ENCODE peak calls at places on chromosomes 7 and 10, in seven cellular contexts. Q is fibroblast of the aortic adventitia, A is WERI-Rb-1, B is kidney epithelial cell, J is GM13977, V is esophagus squamous epithelium, L is endothelial cell of umbilical vein. E is an unnamed sample.

GRCh38 chr10:95628786-95629185 is 27.7 kb downstream of the ALDH18A1 start:
- DNase-seq in A (no peak), Q (no peak), V (no peak), L (no peak), B (peak; percentile 70), J (no peak), E (no peak)

GRCh38 chr7:29989257-29989995 is at the start of gene SCRN1:
- DNase-seq in B (no peak), A (peak; percentile 76), V (no peak), Q (peak; percentile 15), J (peak; percentile 89), L (peak; percentile 39), E (no peak)

GRCh38 chr7:129951076-129952011 is 1.4 kb downstream of the UBE2H start:
- DNase-seq in B (no peak), V (no peak), J (no peak), Q (peak; percentile 41), L (peak; percentile 52), A (peak; percentile 12), E (no peak)

GRCh38 chr10:128087884-128088695 is 38.1 kb downstream of the MKI67 start:
- DNase-seq in Q (no peak), V (no peak), L (no peak), A (peak; percentile 65), J (no peak), B (no peak), E (no peak)

GRCh38 chr7:130733866-130734524 is at the start of gene KLF14:
- DNase-seq in A (peak; percentile 33), B (no peak), J (peak; percentile 75), V (no peak), Q (no peak), L (no peak), E (no peak)

GRCh38 chr7:5776894-5777645 is 4.4 kb downstream of the RNF216 start:
- DNase-seq in V (no peak), J (no peak), A (no peak), B (no peak), L (no peak), Q (no peak), E (no peak)

GRCh38 chr7:132759482-132760240 is 183.4 kb upstream of the PLXNA4 start:
- DNase-seq in V (no peak), Q (no peak), L (no peak), A (no peak), B (no peak), J (no peak), E (no peak)

GRCh38 chr10:52759154-52759553 is 13.4 kb downstream of the MBL2 start:
- DNase-seq in V (no peak), B (no peak), L (no peak), Q (no peak), A (no peak), J (no peak), E (no peak)

GRCh38 chr7:116806046-116806944 is 56.1 kb upstream of the CAPZA2 start:
- DNase-seq in L (peak; percentile 91), B (no peak), J (no peak), V (no peak), Q (no peak), A (no peak), E (no peak)

GRCh38 chr7:91632948-91633519 is 247.5 kb downstream of the MTERF1 start:
- DNase-seq in Q (no peak), V (no peak), L (no peak), B (no peak), J (no peak), A (no peak), E (no peak)

GRCh38 chr10:6953131-6953834 is 373.2 kb upstream of the PRKCQ start:
- DNase-seq in B (no peak), A (no peak), L (no peak), Q (peak; percentile 2), V (no peak), J (no peak), E (no peak)

GRCh38 chr7:67902143-67902542 is 905.5 kb downstream of the TYW1 start:
- DNase-seq in L (no peak), J (no peak), B (no peak), A (no peak), V (no peak), Q (no peak), E (no peak)

GRCh38 chr10:12631787-12632562 is 282.6 kb downstream of the CAMK1D start:
- DNase-seq in B (no peak), J (no peak), V (no peak), A (no peak), Q (no peak), L (no peak), E (no peak)

GRCh38 chr7:5424689-5425506 is 1.3 kb upstream of the TNRC18 start:
- DNase-seq in Q (peak; percentile 67), A (no peak), V (no peak), J (no peak), B (no peak), L (peak; percentile 61), E (no peak)

GRCh38 chr7:82067628-82068264 is 297.9 kb upstream of the HGF start:
- DNase-seq in J (no peak), Q (no peak), L (no peak), V (no peak), B (no peak), A (no peak), E (no peak)

GRCh38 chr7:123282181-123282580 is 82.4 kb upstream of the SLC13A1 start:
- DNase-seq in J (no peak), Q (no peak), V (no peak), L (no peak), B (no peak), A (no peak), E (no peak)

GRCh38 chr10:117005454-117006055 is 568 bp upstream of the SHTN1 start:
- DNase-seq in Q (no peak), B (no peak), L (no peak), V (no peak), A (peak; percentile 64), J (peak; percentile 36), E (no peak)

GRCh38 chr10:132538031-132538789 is 623 bp downstream of the INPP5A start:
- DNase-seq in L (peak; percentile 9), Q (no peak), V (no peak), A (no peak), J (peak; percentile 39), B (no peak), E (no peak)

GRCh38 chr10:112330607-112331160 is 43.2 kb upstream of the ACSL5 start:
- DNase-seq in B (no peak), V (no peak), J (no peak), L (no peak), Q (no peak), A (no peak), E (no peak)

GRCh38 chr7:84236398-84236797 is 41.8 kb upstream of the SEMA3A start:
- DNase-seq in Q (peak; percentile 73), V (no peak), J (no peak), L (peak; percentile 78), B (no peak), A (no peak), E (no peak)

GRCh38 chr10:88038268-88038667 is 174.8 kb downstream of the PTEN start:
- DNase-seq in A (no peak), J (no peak), V (no peak), Q (peak; percentile 72), L (no peak), B (no peak), E (no peak)

GRCh38 chr7:93205046-93205445 is 21.2 kb downstream of the HEPACAM2 start:
- DNase-seq in J (no peak), B (no peak), V (no peak), Q (no peak), A (no peak), L (no peak), E (no peak)

GRCh38 chr7:116354546-116355422 is 144.4 kb downstream of the TES start:
- DNase-seq in Q (peak; percentile 98), A (no peak), B (peak; percentile 94), V (no peak), L (peak; percentile 99), J (no peak), E (no peak)

GRCh38 chr7:78924581-78924980 is 528.9 kb downstream of the MAGI2 start:
- DNase-seq in A (no peak), L (no peak), V (no peak), Q (peak; percentile 45), B (no peak), J (no peak), E (no peak)
- TF ChIP-seq CTCF in A (no peak), L (no peak), V (no peak), Q (peak; percentile 14), B (peak; percentile 27), J (peak; percentile 22), E (peak; percentile 20)

GRCh38 chr7:343864-344607 is 54.1 kb downstream of the FOXL3 start:
- DNase-seq in Q (no peak), L (no peak), B (no peak), J (no peak), V (no peak), A (no peak), E (no peak)
- TF ChIP-seq CTCF in Q (no peak), L (no peak), B (no peak), J (no peak), V (no peak), A (no peak), E (no peak)

GRCh38 chr10:73779018-73779417 is 2.8 kb upstream of the CHCHD1 start:
- DNase-seq in J (no peak), Q (no peak), B (no peak), A (no peak), V (no peak), L (no peak), E (no peak)

GRCh38 chr10:73773152-73773879 is 8.5 kb upstream of the CHCHD1 start:
- DNase-seq in L (peak; percentile 9), A (no peak), V (no peak), Q (no peak), J (no peak), B (no peak), E (no peak)

GRCh38 chr10:73772280-73773151 is 9.3 kb upstream of the CHCHD1 start:
- DNase-seq in A (peak; percentile 89), Q (peak; percentile 74), V (peak; percentile 37), B (no peak), L (peak; percentile 80), J (peak; percentile 89), E (peak; percentile 48)

GRCh38 chr10:73771722-73772279 is 10.0 kb upstream of the CHCHD1 start:
- DNase-seq in B (no peak), Q (peak; percentile 81), J (no peak), A (peak; percentile 36), L (peak; percentile 87), V (no peak), E (no peak)

GRCh38 chr10:73774637-73775036 is 7.2 kb upstream of the CHCHD1 start:
- DNase-seq in Q (peak; percentile 59), V (no peak), B (no peak), L (peak; percentile 53), A (no peak), J (no peak), E (no peak)
- TF ChIP-seq CTCF in Q (no peak), V (no peak), B (no peak), L (no peak), A (no peak), J (peak; percentile 35), E (peak; percentile 2)

DNA sequence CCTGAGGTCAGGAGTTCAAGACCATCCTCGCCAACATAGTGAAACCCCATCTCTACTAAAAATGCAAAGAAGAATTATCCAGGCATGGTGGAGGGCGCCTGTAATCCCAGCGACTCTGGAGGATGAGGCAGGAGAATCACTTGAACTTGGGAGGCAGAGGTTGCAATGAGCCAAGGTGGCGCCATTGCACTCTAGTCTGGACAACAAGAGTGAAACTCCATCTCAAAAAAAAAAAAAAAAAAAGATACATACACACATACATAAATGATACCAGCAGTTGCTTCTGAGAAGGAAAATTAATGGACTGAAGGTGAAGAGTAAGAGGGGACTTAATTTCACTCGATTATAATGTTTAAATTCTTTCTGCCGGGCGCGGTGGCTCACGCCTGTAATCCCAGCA is 40.2 kb upstream of the PAX2 start:
- DNase-seq in V (no peak), J (no peak), B (no peak), L (no peak), A (no peak), Q (no peak), E (no peak)
- TF ChIP-seq CTCF in V (no peak), J (no peak), B (peak; percentile 16), L (no peak), A (no peak), Q (no peak), E (peak; percentile 13)

E was measured in GM12864.